ENCODE peak calls at places on chromosomes 6 and 20, in five cellular contexts. One of them, this sample, is unnamed.

GRCh38 chr20:19777981-19778380 is 19.9 kb downstream of the RIN2 start:
- DNase-seq in NCI-H1105 treated with DMSO at 0.1 percent for 48 hours: no peak
- DNase-seq in nephron progenitor cell: no peak
- DNase-seq in NCI-H446 treated with DMSO at 0.1 percent for 48 hours: no peak
- DNase-seq in effector CD4-positive, alpha-beta T cell: no peak
- DNase-seq in this sample: no peak

GRCh38 chr6:73030257-73030656 is 195.0 kb downstream of the KHDC1L start:
- DNase-seq in NCI-H1105 treated with DMSO at 0.1 percent for 48 hours: no peak
- DNase-seq in effector CD4-positive, alpha-beta T cell: no peak
- DNase-seq in nephron progenitor cell: no peak
- DNase-seq in NCI-H446 treated with DMSO at 0.1 percent for 48 hours: no peak
- DNase-seq in this sample: peak

GRCh38 chr6:18586133-18586532 is 199.0 kb downstream of the RNF144B start:
- DNase-seq in effector CD4-positive, alpha-beta T cell: no peak
- DNase-seq in nephron progenitor cell: no peak
- DNase-seq in NCI-H1105 treated with DMSO at 0.1 percent for 48 hours: peak
- DNase-seq in NCI-H446 treated with DMSO at 0.1 percent for 48 hours: peak
- DNase-seq in this sample: peak

GRCh38 chr6:90079555-90080490 is 185.6 kb downstream of the GJA10 start:
- DNase-seq in nephron progenitor cell: no peak
- DNase-seq in effector CD4-positive, alpha-beta T cell: no peak
- DNase-seq in NCI-H1105 treated with DMSO at 0.1 percent for 48 hours: no peak
- DNase-seq in NCI-H446 treated with DMSO at 0.1 percent for 48 hours: no peak
- DNase-seq in this sample: no peak

GRCh38 chr6:49913656-49914055 is 47.3 kb upstream of the CRISP1 start:
- DNase-seq in nephron progenitor cell: no peak
- DNase-seq in effector CD4-positive, alpha-beta T cell: no peak
- DNase-seq in NCI-H446 treated with DMSO at 0.1 percent for 48 hours: no peak
- DNase-seq in NCI-H1105 treated with DMSO at 0.1 percent for 48 hours: peak
- DNase-seq in this sample: no peak

GRCh38 chr6:30754631-30755030 is 10.3 kb upstream of the IER3 start:
- DNase-seq in NCI-H1105 treated with DMSO at 0.1 percent for 48 hours: no peak
- DNase-seq in NCI-H446 treated with DMSO at 0.1 percent for 48 hours: no peak
- DNase-seq in effector CD4-positive, alpha-beta T cell: no peak
- DNase-seq in nephron progenitor cell: no peak
- DNase-seq in this sample: no peak

GRCh38 chr20:58450259-58450658 is 61.2 kb downstream of the VAPB start:
- DNase-seq in NCI-H446 treated with DMSO at 0.1 percent for 48 hours: no peak
- DNase-seq in NCI-H1105 treated with DMSO at 0.1 percent for 48 hours: no peak
- DNase-seq in nephron progenitor cell: no peak
- DNase-seq in effector CD4-positive, alpha-beta T cell: no peak
- DNase-seq in this sample: no peak

GRCh38 chr6:113351183-113351834 is 505.8 kb upstream of the MARCKS start:
- DNase-seq in nephron progenitor cell: no peak
- DNase-seq in NCI-H446 treated with DMSO at 0.1 percent for 48 hours: no peak
- DNase-seq in effector CD4-positive, alpha-beta T cell: no peak
- DNase-seq in NCI-H1105 treated with DMSO at 0.1 percent for 48 hours: no peak
- DNase-seq in this sample: no peak

GRCh38 chr20:4341804-4342560 is 326.6 kb upstream of the RNF24 start:
- DNase-seq in nephron progenitor cell: no peak
- DNase-seq in effector CD4-positive, alpha-beta T cell: no peak
- DNase-seq in NCI-H446 treated with DMSO at 0.1 percent for 48 hours: no peak
- DNase-seq in NCI-H1105 treated with DMSO at 0.1 percent for 48 hours: no peak
- DNase-seq in this sample: no peak

GRCh38 chr20:2922957-2923356 is 49.7 kb downstream of the PTPRA start:
- DNase-seq in NCI-H446 treated with DMSO at 0.1 percent for 48 hours: no peak
- DNase-seq in nephron progenitor cell: no peak
- DNase-seq in NCI-H1105 treated with DMSO at 0.1 percent for 48 hours: no peak
- DNase-seq in effector CD4-positive, alpha-beta T cell: no peak
- DNase-seq in this sample: no peak

GRCh38 chr6:5876076-5876475 is 130.6 kb downstream of the NRN1 start:
- DNase-seq in effector CD4-positive, alpha-beta T cell: no peak
- DNase-seq in NCI-H446 treated with DMSO at 0.1 percent for 48 hours: no peak
- DNase-seq in NCI-H1105 treated with DMSO at 0.1 percent for 48 hours: no peak
- DNase-seq in nephron progenitor cell: no peak
- DNase-seq in this sample: no peak

GRCh38 chr6:32113386-32114352 is 4.5 kb upstream of the TNXB start:
- DNase-seq in NCI-H1105 treated with DMSO at 0.1 percent for 48 hours: no peak
- DNase-seq in NCI-H446 treated with DMSO at 0.1 percent for 48 hours: no peak
- DNase-seq in nephron progenitor cell: peak
- DNase-seq in effector CD4-positive, alpha-beta T cell: no peak
- DNase-seq in this sample: no peak

GRCh38 chr6:152463183-152463582 is 174.0 kb downstream of the SYNE1 start:
- DNase-seq in NCI-H1105 treated with DMSO at 0.1 percent for 48 hours: peak
- DNase-seq in NCI-H446 treated with DMSO at 0.1 percent for 48 hours: no peak
- DNase-seq in effector CD4-positive, alpha-beta T cell: no peak
- DNase-seq in nephron progenitor cell: no peak
- DNase-seq in this sample: no peak

GRCh38 chr6:134310206-134310605 is 7.7 kb downstream of the SGK1 start:
- DNase-seq in NCI-H1105 treated with DMSO at 0.1 percent for 48 hours: no peak
- DNase-seq in effector CD4-positive, alpha-beta T cell: no peak
- DNase-seq in NCI-H446 treated with DMSO at 0.1 percent for 48 hours: no peak
- DNase-seq in nephron progenitor cell: no peak
- DNase-seq in this sample: no peak

GRCh38 chr6:3876131-3876530 is 27.0 kb downstream of the FAM50B start:
- DNase-seq in effector CD4-positive, alpha-beta T cell: no peak
- DNase-seq in nephron progenitor cell: no peak
- DNase-seq in NCI-H1105 treated with DMSO at 0.1 percent for 48 hours: no peak
- DNase-seq in NCI-H446 treated with DMSO at 0.1 percent for 48 hours: no peak
- DNase-seq in this sample: no peak

GRCh38 chr6:13604546-13605416 is 10.4 kb upstream of the NOL7 start:
- DNase-seq in NCI-H446 treated with DMSO at 0.1 percent for 48 hours: no peak
- DNase-seq in effector CD4-positive, alpha-beta T cell: no peak
- DNase-seq in nephron progenitor cell: no peak
- DNase-seq in NCI-H1105 treated with DMSO at 0.1 percent for 48 hours: no peak
- DNase-seq in this sample: no peak

GRCh38 chr20:6622041-6622440 is 145.4 kb upstream of the BMP2 start:
- DNase-seq in NCI-H1105 treated with DMSO at 0.1 percent for 48 hours: no peak
- DNase-seq in effector CD4-positive, alpha-beta T cell: no peak
- DNase-seq in nephron progenitor cell: no peak
- DNase-seq in NCI-H446 treated with DMSO at 0.1 percent for 48 hours: no peak
- DNase-seq in this sample: no peak

GRCh38 chr20:433300-433975 is 25.3 kb downstream of the RBCK1 start:
- DNase-seq in NCI-H1105 treated with DMSO at 0.1 percent for 48 hours: no peak
- DNase-seq in NCI-H446 treated with DMSO at 0.1 percent for 48 hours: no peak
- DNase-seq in effector CD4-positive, alpha-beta T cell: peak
- DNase-seq in nephron progenitor cell: no peak
- DNase-seq in this sample: no peak

GRCh38 chr20:19929749-19930148 is 87.4 kb upstream of the NAA20 start:
- DNase-seq in NCI-H446 treated with DMSO at 0.1 percent for 48 hours: no peak
- DNase-seq in NCI-H1105 treated with DMSO at 0.1 percent for 48 hours: no peak
- DNase-seq in effector CD4-positive, alpha-beta T cell: no peak
- DNase-seq in nephron progenitor cell: no peak
- DNase-seq in this sample: no peak

GRCh38 chr20:49397525-49397924 is 84.9 kb downstream of the KCNB1 start:
- DNase-seq in NCI-H446 treated with DMSO at 0.1 percent for 48 hours: no peak
- DNase-seq in effector CD4-positive, alpha-beta T cell: no peak
- DNase-seq in NCI-H1105 treated with DMSO at 0.1 percent for 48 hours: no peak
- DNase-seq in nephron progenitor cell: no peak
- DNase-seq in this sample: no peak

GRCh38 chr6:169824848-169825557 is 73.6 kb downstream of the ERMARD start:
- DNase-seq in NCI-H446 treated with DMSO at 0.1 percent for 48 hours: no peak
- DNase-seq in nephron progenitor cell: no peak
- DNase-seq in NCI-H1105 treated with DMSO at 0.1 percent for 48 hours: no peak
- DNase-seq in effector CD4-positive, alpha-beta T cell: no peak
- DNase-seq in this sample: no peak

GRCh38 chr20:48898210-48898609 is 23.3 kb upstream of the ARFGEF2 start:
- DNase-seq in nephron progenitor cell: no peak
- DNase-seq in NCI-H1105 treated with DMSO at 0.1 percent for 48 hours: no peak
- DNase-seq in NCI-H446 treated with DMSO at 0.1 percent for 48 hours: no peak
- DNase-seq in effector CD4-positive, alpha-beta T cell: no peak
- DNase-seq in this sample: no peak

GRCh38 chr6:34150766-34151165 is 4.9 kb upstream of the GRM4 start:
- DNase-seq in NCI-H446 treated with DMSO at 0.1 percent for 48 hours: no peak
- DNase-seq in NCI-H1105 treated with DMSO at 0.1 percent for 48 hours: no peak
- DNase-seq in nephron progenitor cell: no peak
- DNase-seq in effector CD4-positive, alpha-beta T cell: no peak
- DNase-seq in this sample: no peak

GRCh38 chr6:28940294-28940858 is 16.6 kb upstream of the TRIM27 start:
- DNase-seq in effector CD4-positive, alpha-beta T cell: peak
- DNase-seq in NCI-H1105 treated with DMSO at 0.1 percent for 48 hours: peak
- DNase-seq in nephron progenitor cell: peak
- DNase-seq in NCI-H446 treated with DMSO at 0.1 percent for 48 hours: peak
- DNase-seq in this sample: no peak

GRCh38 chr6:158013904-158014504 is 32.3 kb downstream of the SYNJ2 start:
- DNase-seq in NCI-H446 treated with DMSO at 0.1 percent for 48 hours: no peak
- DNase-seq in nephron progenitor cell: no peak
- DNase-seq in effector CD4-positive, alpha-beta T cell: no peak
- DNase-seq in NCI-H1105 treated with DMSO at 0.1 percent for 48 hours: no peak
- DNase-seq in this sample: no peak